ENCODE peak calls at places on chromosomes 12 and 14, in four cellular contexts. O is Peyer's patch, F is RWPE1, V is dorsolateral prefrontal cortex. Q is an unnamed sample.

GRCh38 chr12:52191841-52192791 is at the start of gene KRT80:
- DNase-seq in V (peak; percentile 70), F (peak; percentile 98), O (peak; percentile 25), Q (peak; percentile 92)

GRCh38 chr12:56716933-56717880 is 7.9 kb downstream of the NACA start:
- DNase-seq in V (peak; percentile 6), O (no peak), F (no peak), Q (no peak)

GRCh38 chr14:54555651-54556050 is 11.3 kb upstream of the SAMD4A start:
- DNase-seq in V (no peak), F (no peak), O (no peak), Q (no peak)

GRCh38 chr12:66572845-66573244 is 106.0 kb downstream of the GRIP1 start:
- DNase-seq in F (no peak), V (no peak), O (no peak), Q (no peak)

GRCh38 chr12:92702754-92703679 is at the start of gene PLEKHG7:
- DNase-seq in V (no peak), O (peak; percentile 67), F (no peak), Q (peak; percentile 36)

GRCh38 chr12:108704527-108704926 is 26.8 kb downstream of the CORO1C start:
- DNase-seq in V (no peak), F (no peak), O (no peak), Q (no peak)

GRCh38 chr14:91378945-91379932 is 38.4 kb downstream of the CCDC88C start:
- DNase-seq in F (no peak), O (no peak), V (no peak), Q (no peak)

GRCh38 chr12:112524676-112525425 is 106.1 kb downstream of the PTPN11 start:
- DNase-seq in V (no peak), O (no peak), F (peak; percentile 79), Q (peak; percentile 79)

GRCh38 chr12:91098942-91099341 is 12.4 kb downstream of the LUM start:
- DNase-seq in V (no peak), F (no peak), O (no peak), Q (peak; percentile 28)

GRCh38 chr12:5081016-5081415 is 37.3 kb downstream of the KCNA5 start:
- DNase-seq in V (no peak), O (no peak), F (no peak), Q (no peak)

GRCh38 chr12:124597041-124597440 is 29.6 kb upstream of the NCOR2 start:
- DNase-seq in O (no peak), F (no peak), V (no peak), Q (no peak)

GRCh38 chr14:21536395-21537087 is 10.4 kb upstream of the SALL2 start:
- DNase-seq in V (no peak), O (no peak), F (no peak), Q (no peak)

GRCh38 chr12:93537769-93538168 is 34.7 kb upstream of the SOCS2 start:
- DNase-seq in O (no peak), F (no peak), V (no peak), Q (no peak)

GRCh38 chr12:54684636-54685630 is 36.8 kb upstream of the DCD start:
- DNase-seq in O (no peak), V (no peak), F (no peak), Q (no peak)

GRCh38 chr14:69398818-69399210 is 322 bp downstream of the SLC39A9 start:
- DNase-seq in V (no peak), O (no peak), F (no peak), Q (no peak)

GRCh38 chr12:116919706-116920485 is 9.1 kb downstream of the FBXW8 start:
- DNase-seq in V (no peak), F (no peak), O (no peak), Q (no peak)

GRCh38 chr14:89960895-89961294 is 5.2 kb downstream of the TDP1 start:
- DNase-seq in V (no peak), F (no peak), O (no peak), Q (no peak)

GRCh38 chr12:54958048-54958658 is 26.4 kb downstream of the TESPA1 start:
- DNase-seq in O (no peak), V (no peak), F (peak; percentile 29), Q (peak; percentile 60)

GRCh38 chr12:57063991-57064725 is 14.2 kb upstream of the MYO1A start:
- DNase-seq in V (no peak), F (no peak), O (peak; percentile 53), Q (no peak)

GRCh38 chr12:19575307-19576243 is 136.3 kb downstream of the AEBP2 start:
- DNase-seq in F (peak; percentile 5), V (no peak), O (no peak), Q (peak; percentile 13)

GRCh38 chr12:17076335-17076734 is 470.4 kb upstream of the LMO3 start:
- DNase-seq in F (peak; percentile 32), V (peak; percentile 32), O (no peak), Q (peak; percentile 53)

GRCh38 chr12:109139791-109140190 is 23.4 kb downstream of the ACACB start:
- DNase-seq in O (no peak), V (no peak), F (no peak), Q (no peak)

GRCh38 chr14:92480856-92481255 is 32.7 kb upstream of the RIN3 start:
- DNase-seq in F (no peak), O (no peak), V (no peak), Q (no peak)

GRCh38 chr14:79629372-79629771 is 581.9 kb downstream of the DIO2 start:
- DNase-seq in V (no peak), O (no peak), F (no peak), Q (no peak)

GRCh38 chr14:66045572-66046021 is 440.6 kb upstream of the CCDC196 start:
- DNase-seq in F (no peak), O (no peak), V (no peak), Q (no peak)
- TF ChIP-seq CTCF in F (no peak), O (no peak), V (no peak), Q (no peak)

DNA sequence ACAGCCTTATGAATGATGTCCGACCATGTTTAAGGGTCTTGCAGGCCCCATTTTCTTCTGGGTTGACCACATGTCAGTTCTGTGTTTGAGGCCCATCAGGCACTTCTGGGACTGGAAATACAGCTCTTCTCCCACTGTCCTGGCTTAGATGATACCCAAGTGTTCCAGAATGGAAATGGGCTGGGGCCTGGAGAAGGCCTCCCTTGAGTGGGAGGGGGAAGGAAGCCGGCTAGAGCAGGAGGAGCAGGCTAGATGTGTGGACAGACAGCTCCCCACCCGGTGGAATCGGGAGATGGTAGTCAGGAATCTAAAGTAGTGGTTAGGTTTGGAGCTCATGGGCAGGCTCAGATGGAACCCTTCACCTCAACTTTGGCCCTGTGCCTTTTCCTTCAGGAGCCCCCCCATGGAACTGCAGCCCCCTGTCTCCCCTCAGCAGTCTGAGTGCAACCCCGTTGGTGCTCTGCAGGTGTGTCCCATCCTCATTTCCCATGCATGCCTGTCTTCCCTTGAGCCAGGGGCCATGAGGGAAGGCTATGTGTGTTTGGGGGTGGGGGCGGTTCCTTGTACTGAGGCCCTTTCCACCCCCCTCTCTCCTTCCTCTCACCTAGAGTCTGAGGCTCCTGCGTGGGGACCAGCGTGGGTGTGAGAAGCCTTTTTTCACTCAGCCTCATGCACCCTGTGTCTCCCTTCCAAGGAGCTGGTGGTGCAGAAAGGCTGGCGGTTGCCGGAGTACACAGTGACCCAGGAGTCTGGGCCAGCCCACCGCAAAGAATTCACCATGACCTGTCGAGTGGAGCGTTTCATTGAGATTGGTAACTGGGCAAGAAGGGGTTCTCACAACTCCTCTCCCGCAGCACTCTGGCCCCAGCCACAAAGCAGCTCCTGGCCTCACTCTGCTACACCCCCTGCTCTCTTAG is 3.0 kb downstream of the NPFF start:
- DNase-seq in V (no peak), O (no peak), F (no peak), Q (no peak)
- TF ChIP-seq CTCF in V (no peak), O (no peak), F (no peak), Q (no peak)

GRCh38 chr14:100072783-100073346 is 7.6 kb downstream of the EVL start:
- DNase-seq in V (no peak), F (no peak), O (peak; percentile 68), Q (no peak)
- TF ChIP-seq CTCF in V (no peak), F (no peak), O (peak; percentile 48), Q (no peak)

DNA sequence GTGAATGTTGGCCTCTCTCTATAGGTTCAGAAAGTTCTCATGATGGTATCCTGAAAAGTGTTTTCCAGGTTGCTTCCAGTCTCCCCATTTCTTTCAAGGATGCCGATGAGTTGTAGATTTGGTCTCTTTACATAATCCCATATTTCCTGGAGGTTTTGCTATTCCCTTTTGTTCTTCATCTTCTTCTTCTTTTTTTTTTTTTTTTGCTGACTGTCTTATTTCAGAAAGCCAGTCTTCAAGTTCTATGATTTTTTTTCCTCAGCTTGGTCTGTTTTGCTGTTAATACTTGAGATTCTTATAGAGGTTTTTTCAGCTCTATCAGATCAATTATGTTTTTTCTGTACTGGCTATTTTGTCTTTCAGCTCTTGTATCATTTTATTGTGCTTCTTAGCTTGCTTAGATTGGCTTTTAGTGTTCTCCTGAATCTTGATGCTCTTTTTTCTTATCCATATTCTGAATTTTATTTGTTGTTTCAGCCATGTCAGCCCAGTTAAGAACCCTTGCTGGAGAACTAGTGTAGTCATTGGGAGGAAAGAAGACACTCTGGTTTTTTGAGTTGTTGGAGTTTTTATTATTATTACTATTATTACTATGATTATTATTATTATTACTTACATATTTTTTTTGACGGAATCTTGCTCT is 124.4 kb downstream of the FUT8 start:
- DNase-seq in V (no peak), O (no peak), F (no peak), Q (no peak)
- TF ChIP-seq CTCF in V (no peak), O (no peak), F (no peak), Q (no peak)

GRCh38 chr14:37787879-37788494 is 192.6 kb downstream of the TTC6 start:
- DNase-seq in F (no peak), O (no peak), V (no peak), Q (no peak)
- TF ChIP-seq CTCF in F (no peak), O (no peak), V (no peak), Q (no peak)